ENCODE peak calls at places on chromosome 13, in seven cellular contexts. P is CD4-positive, alpha-beta T cell; H is activated gamma-delta T cell treated with Interleukin-2 at 50 U/mL for 16 hours; X is cardiac muscle cell; I is fibroblast of lung; B is T1000; F is LoVo. N is an unnamed sample.

GRCh38 chr13:41905600-41906254 is 55.2 kb downstream of the VWA8 start:
- DNase-seq in P (no peak), X (peak; percentile 18), B (no peak), H (no peak), I (peak; percentile 68), F (peak; percentile 55), N (no peak)

GRCh38 chr13:107275945-107276614 is 708.1 kb upstream of the ARGLU1 start:
- DNase-seq in H (no peak), P (no peak), F (no peak), B (no peak), X (no peak), I (no peak), N (no peak)

GRCh38 chr13:73991884-73992283 is 142.3 kb downstream of the KLF12 start:
- DNase-seq in I (no peak), B (no peak), X (no peak), F (no peak), H (no peak), P (no peak), N (no peak)

GRCh38 chr13:101970339-101970738 is 431.5 kb downstream of the FGF14 start:
- DNase-seq in B (no peak), F (no peak), I (no peak), X (no peak), P (no peak), H (no peak), N (no peak)

GRCh38 chr13:51330741-51331140 is 8.8 kb upstream of the SERPINE3 start:
- DNase-seq in P (no peak), F (no peak), B (no peak), X (no peak), H (no peak), I (no peak), N (no peak)

GRCh38 chr13:97316390-97316789 is 94.3 kb downstream of the MBNL2 start:
- DNase-seq in F (no peak), I (no peak), P (no peak), B (no peak), H (no peak), X (no peak), N (no peak)

GRCh38 chr13:76522083-76522755 is 364.0 kb downstream of the KCTD12 start:
- DNase-seq in B (no peak), X (peak; percentile 79), H (no peak), P (no peak), I (peak; percentile 54), F (peak; percentile 7), N (peak; percentile 43)

GRCh38 chr13:44380404-44381165 is 7.0 kb downstream of the SERP2 start:
- DNase-seq in H (no peak), F (no peak), X (no peak), I (no peak), B (no peak), P (no peak), N (no peak)

GRCh38 chr13:106593131-106593530 is 25.2 kb upstream of the ARGLU1 start:
- DNase-seq in I (no peak), P (no peak), B (no peak), F (no peak), H (no peak), X (no peak), N (no peak)